ENCODE peak calls at places on chromosomes 1 and 21, in nine cellular contexts. One of them, this sample, is unnamed.

GRCh38 chr1:69755647-69756046 is 187.9 kb downstream of the LRRC7 start:
- DNase-seq in NCI-H2081: no peak
- DNase-seq in iPS-NIHi11: no peak
- DNase-seq in GM12892: no peak
- DNase-seq in activated CD4-positive, alpha-beta T cell treated with anti-CD3 and anti-CD28 coated beads, Interleukin-2, amount 50 U/mL, for 1 hour: no peak
- DNase-seq in fibroblast of lung: no peak
- DNase-seq in HT1080: no peak
- DNase-seq in small intestine: no peak
- DNase-seq in anterior cingulate cortex: no peak
- DNase-seq in this sample: no peak

GRCh38 chr1:207077470-207078377 is 10.9 kb upstream of the C4BPB start:
- DNase-seq in NCI-H2081: peak; percentile 80
- DNase-seq in iPS-NIHi11: peak; percentile 72
- DNase-seq in GM12892: no peak
- DNase-seq in activated CD4-positive, alpha-beta T cell treated with anti-CD3 and anti-CD28 coated beads, Interleukin-2, amount 50 U/mL, for 1 hour: peak; percentile 57
- DNase-seq in fibroblast of lung: peak; percentile 57
- DNase-seq in HT1080: peak; percentile 65
- DNase-seq in small intestine: peak; percentile 90
- DNase-seq in anterior cingulate cortex: no peak
- DNase-seq in this sample: peak; percentile 66

GRCh38 chr1:234887026-234887910 is 241.4 kb downstream of the TOMM20 start:
- DNase-seq in NCI-H2081: no peak
- DNase-seq in iPS-NIHi11: no peak
- DNase-seq in GM12892: no peak
- DNase-seq in activated CD4-positive, alpha-beta T cell treated with anti-CD3 and anti-CD28 coated beads, Interleukin-2, amount 50 U/mL, for 1 hour: no peak
- DNase-seq in fibroblast of lung: peak; percentile 59
- DNase-seq in HT1080: no peak
- DNase-seq in small intestine: peak; percentile 60
- DNase-seq in anterior cingulate cortex: no peak
- DNase-seq in this sample: no peak

GRCh38 chr1:81703352-81703735 is 97.4 kb upstream of the ADGRL2 start:
- DNase-seq in NCI-H2081: no peak
- DNase-seq in iPS-NIHi11: no peak
- DNase-seq in GM12892: no peak
- DNase-seq in activated CD4-positive, alpha-beta T cell treated with anti-CD3 and anti-CD28 coated beads, Interleukin-2, amount 50 U/mL, for 1 hour: no peak
- DNase-seq in fibroblast of lung: peak; percentile 79
- DNase-seq in HT1080: peak; percentile 67
- DNase-seq in small intestine: no peak
- DNase-seq in anterior cingulate cortex: no peak
- DNase-seq in this sample: peak; percentile 79

GRCh38 chr1:151491641-151492040 is 19.5 kb upstream of the CGN start:
- DNase-seq in NCI-H2081: no peak
- DNase-seq in iPS-NIHi11: no peak
- DNase-seq in GM12892: no peak
- DNase-seq in activated CD4-positive, alpha-beta T cell treated with anti-CD3 and anti-CD28 coated beads, Interleukin-2, amount 50 U/mL, for 1 hour: no peak
- DNase-seq in fibroblast of lung: no peak
- DNase-seq in HT1080: no peak
- DNase-seq in small intestine: no peak
- DNase-seq in anterior cingulate cortex: no peak
- DNase-seq in this sample: no peak

GRCh38 chr1:95018602-95019369 is 54.0 kb downstream of the ALG14 start:
- DNase-seq in NCI-H2081: no peak
- DNase-seq in iPS-NIHi11: no peak
- DNase-seq in GM12892: no peak
- DNase-seq in activated CD4-positive, alpha-beta T cell treated with anti-CD3 and anti-CD28 coated beads, Interleukin-2, amount 50 U/mL, for 1 hour: no peak
- DNase-seq in fibroblast of lung: peak; percentile 77
- DNase-seq in HT1080: peak; percentile 61
- DNase-seq in small intestine: no peak
- DNase-seq in anterior cingulate cortex: no peak
- DNase-seq in this sample: peak; percentile 51

GRCh38 chr1:13935336-13935735 is 235.3 kb downstream of the PRDM2 start:
- DNase-seq in NCI-H2081: peak; percentile 1
- DNase-seq in iPS-NIHi11: no peak
- DNase-seq in GM12892: no peak
- DNase-seq in activated CD4-positive, alpha-beta T cell treated with anti-CD3 and anti-CD28 coated beads, Interleukin-2, amount 50 U/mL, for 1 hour: no peak
- DNase-seq in fibroblast of lung: no peak
- DNase-seq in HT1080: no peak
- DNase-seq in small intestine: no peak
- DNase-seq in anterior cingulate cortex: no peak
- DNase-seq in this sample: no peak

GRCh38 chr1:25190260-25190659 is 42.0 kb downstream of the SYF2 start:
- DNase-seq in NCI-H2081: no peak
- DNase-seq in iPS-NIHi11: no peak
- DNase-seq in GM12892: no peak
- DNase-seq in activated CD4-positive, alpha-beta T cell treated with anti-CD3 and anti-CD28 coated beads, Interleukin-2, amount 50 U/mL, for 1 hour: no peak
- DNase-seq in fibroblast of lung: no peak
- DNase-seq in HT1080: no peak
- DNase-seq in small intestine: no peak
- DNase-seq in anterior cingulate cortex: no peak
- DNase-seq in this sample: no peak

GRCh38 chr1:216820345-216820744 is 97.1 kb upstream of the ESRRG start:
- DNase-seq in NCI-H2081: no peak
- DNase-seq in iPS-NIHi11: no peak
- DNase-seq in GM12892: no peak
- DNase-seq in activated CD4-positive, alpha-beta T cell treated with anti-CD3 and anti-CD28 coated beads, Interleukin-2, amount 50 U/mL, for 1 hour: no peak
- DNase-seq in fibroblast of lung: peak; percentile 69
- DNase-seq in HT1080: peak; percentile 3
- DNase-seq in small intestine: peak; percentile 41
- DNase-seq in anterior cingulate cortex: no peak
- DNase-seq in this sample: peak; percentile 2

GRCh38 chr1:225424562-225425210 is 3.2 kb downstream of the LBR start:
- DNase-seq in NCI-H2081: no peak
- DNase-seq in iPS-NIHi11: no peak
- DNase-seq in GM12892: no peak
- DNase-seq in activated CD4-positive, alpha-beta T cell treated with anti-CD3 and anti-CD28 coated beads, Interleukin-2, amount 50 U/mL, for 1 hour: no peak
- DNase-seq in fibroblast of lung: peak; percentile 84
- DNase-seq in HT1080: peak; percentile 81
- DNase-seq in small intestine: no peak
- DNase-seq in anterior cingulate cortex: no peak
- DNase-seq in this sample: peak; percentile 64

GRCh38 chr1:42417191-42417590 is 36.6 kb downstream of the RIMKLA start:
- DNase-seq in NCI-H2081: no peak
- DNase-seq in iPS-NIHi11: no peak
- DNase-seq in GM12892: no peak
- DNase-seq in activated CD4-positive, alpha-beta T cell treated with anti-CD3 and anti-CD28 coated beads, Interleukin-2, amount 50 U/mL, for 1 hour: no peak
- DNase-seq in fibroblast of lung: no peak
- DNase-seq in HT1080: no peak
- DNase-seq in small intestine: no peak
- DNase-seq in anterior cingulate cortex: no peak
- DNase-seq in this sample: no peak

GRCh38 chr1:226967665-226968064 is 27.6 kb downstream of the COQ8A start:
- DNase-seq in NCI-H2081: no peak
- DNase-seq in iPS-NIHi11: no peak
- DNase-seq in GM12892: no peak
- DNase-seq in activated CD4-positive, alpha-beta T cell treated with anti-CD3 and anti-CD28 coated beads, Interleukin-2, amount 50 U/mL, for 1 hour: no peak
- DNase-seq in fibroblast of lung: peak; percentile 30
- DNase-seq in HT1080: peak; percentile 23
- DNase-seq in small intestine: no peak
- DNase-seq in anterior cingulate cortex: peak; percentile 32
- DNase-seq in this sample: peak; percentile 56

GRCh38 chr1:26723013-26723991 is 27.5 kb downstream of the ARID1A start:
- DNase-seq in NCI-H2081: peak; percentile 89
- DNase-seq in iPS-NIHi11: peak; percentile 82
- DNase-seq in GM12892: no peak
- DNase-seq in activated CD4-positive, alpha-beta T cell treated with anti-CD3 and anti-CD28 coated beads, Interleukin-2, amount 50 U/mL, for 1 hour: peak; percentile 23
- DNase-seq in fibroblast of lung: peak; percentile 99
- DNase-seq in HT1080: peak; percentile 82
- DNase-seq in small intestine: peak; percentile 89
- DNase-seq in anterior cingulate cortex: peak; percentile 76
- DNase-seq in this sample: peak; percentile 99

GRCh38 chr1:244113532-244114320 is 62.6 kb downstream of the ZBTB18 start:
- DNase-seq in NCI-H2081: peak; percentile 22
- DNase-seq in iPS-NIHi11: no peak
- DNase-seq in GM12892: no peak
- DNase-seq in activated CD4-positive, alpha-beta T cell treated with anti-CD3 and anti-CD28 coated beads, Interleukin-2, amount 50 U/mL, for 1 hour: no peak
- DNase-seq in fibroblast of lung: peak; percentile 96
- DNase-seq in HT1080: no peak
- DNase-seq in small intestine: no peak
- DNase-seq in anterior cingulate cortex: no peak
- DNase-seq in this sample: no peak

GRCh38 chr1:81208441-81208840 is 592.3 kb upstream of the ADGRL2 start:
- DNase-seq in NCI-H2081: no peak
- DNase-seq in iPS-NIHi11: no peak
- DNase-seq in GM12892: no peak
- DNase-seq in activated CD4-positive, alpha-beta T cell treated with anti-CD3 and anti-CD28 coated beads, Interleukin-2, amount 50 U/mL, for 1 hour: no peak
- DNase-seq in fibroblast of lung: no peak
- DNase-seq in HT1080: peak; percentile 61
- DNase-seq in small intestine: no peak
- DNase-seq in anterior cingulate cortex: no peak
- DNase-seq in this sample: no peak

GRCh38 chr21:26833011-26833410 is 12.2 kb downstream of the ADAMTS1 start:
- DNase-seq in NCI-H2081: no peak
- DNase-seq in iPS-NIHi11: no peak
- DNase-seq in GM12892: no peak
- DNase-seq in activated CD4-positive, alpha-beta T cell treated with anti-CD3 and anti-CD28 coated beads, Interleukin-2, amount 50 U/mL, for 1 hour: no peak
- DNase-seq in fibroblast of lung: no peak
- DNase-seq in HT1080: no peak
- DNase-seq in small intestine: no peak
- DNase-seq in anterior cingulate cortex: no peak
- DNase-seq in this sample: no peak

GRCh38 chr1:113912594-113913311 is 7.6 kb downstream of the DCLRE1B start:
- DNase-seq in NCI-H2081: no peak
- DNase-seq in iPS-NIHi11: no peak
- DNase-seq in GM12892: no peak
- DNase-seq in activated CD4-positive, alpha-beta T cell treated with anti-CD3 and anti-CD28 coated beads, Interleukin-2, amount 50 U/mL, for 1 hour: no peak
- DNase-seq in fibroblast of lung: peak; percentile 74
- DNase-seq in HT1080: peak; percentile 49
- DNase-seq in small intestine: peak; percentile 22
- DNase-seq in anterior cingulate cortex: no peak
- DNase-seq in this sample: peak; percentile 76

GRCh38 chr1:55089683-55090082 is 50.3 kb downstream of the PCSK9 start:
- DNase-seq in NCI-H2081: no peak
- DNase-seq in iPS-NIHi11: no peak
- DNase-seq in GM12892: no peak
- DNase-seq in activated CD4-positive, alpha-beta T cell treated with anti-CD3 and anti-CD28 coated beads, Interleukin-2, amount 50 U/mL, for 1 hour: no peak
- DNase-seq in fibroblast of lung: peak; percentile 52
- DNase-seq in HT1080: no peak
- DNase-seq in small intestine: no peak
- DNase-seq in anterior cingulate cortex: no peak
- DNase-seq in this sample: no peak

GRCh38 chr1:186643600-186643999 is 36.6 kb downstream of the PTGS2 start:
- DNase-seq in NCI-H2081: no peak
- DNase-seq in iPS-NIHi11: no peak
- DNase-seq in GM12892: no peak
- DNase-seq in activated CD4-positive, alpha-beta T cell treated with anti-CD3 and anti-CD28 coated beads, Interleukin-2, amount 50 U/mL, for 1 hour: no peak
- DNase-seq in fibroblast of lung: peak; percentile 35
- DNase-seq in HT1080: peak; percentile 50
- DNase-seq in small intestine: no peak
- DNase-seq in anterior cingulate cortex: no peak
- DNase-seq in this sample: peak; percentile 52

GRCh38 chr1:2529776-2530500 is at the start of gene HES5:
- DNase-seq in NCI-H2081: peak; percentile 51
- DNase-seq in iPS-NIHi11: peak; percentile 67
- DNase-seq in GM12892: no peak
- DNase-seq in activated CD4-positive, alpha-beta T cell treated with anti-CD3 and anti-CD28 coated beads, Interleukin-2, amount 50 U/mL, for 1 hour: no peak
- DNase-seq in fibroblast of lung: no peak
- DNase-seq in HT1080: no peak
- DNase-seq in small intestine: no peak
- DNase-seq in anterior cingulate cortex: peak; percentile 86
- DNase-seq in this sample: no peak

This sample was measured in HCEC 1CT.